ENCODE peak calls at places on chromosomes 3 and 15, in eight cellular contexts. X is choroid plexus epithelial cell, V is WERI-Rb-1, R is NB4, U is dorsolateral prefrontal cortex, P is transverse colon, L is uterus, D is coronary artery. B is an unnamed sample.

GRCh38 chr3:175672119-175672689 is 813.1 kb downstream of the NAALADL2 start:
- DNase-seq in U (no peak), X (peak; percentile 64), L (no peak), P (no peak), D (no peak), V (no peak), R (no peak), B (peak; percentile 48)

GRCh38 chr3:157868168-157868567 is 238.1 kb downstream of the SHOX2 start:
- DNase-seq in P (no peak), R (no peak), V (no peak), X (peak; percentile 50), L (no peak), U (no peak), D (no peak), B (peak; percentile 85)

GRCh38 chr3:44894485-44894884 is 20.1 kb downstream of the TGM4 start:
- DNase-seq in D (no peak), L (no peak), P (no peak), V (no peak), X (peak; percentile 15), U (no peak), R (no peak), B (no peak)

GRCh38 chr3:133295199-133295901 is 104.5 kb upstream of the BFSP2 start:
- DNase-seq in X (peak; percentile 57), R (no peak), V (no peak), D (no peak), P (no peak), U (no peak), L (no peak), B (peak; percentile 49)

GRCh38 chr3:170180107-170180951 is 1.2 kb downstream of the PHC3 start:
- DNase-seq in R (peak; percentile 40), V (no peak), X (peak; percentile 56), D (no peak), P (no peak), L (no peak), U (no peak), B (peak; percentile 26)

GRCh38 chr3:145911016-145911415 is 250.0 kb downstream of the PLOD2 start:
- DNase-seq in X (no peak), V (no peak), U (no peak), L (no peak), D (no peak), R (no peak), P (no peak), B (peak; percentile 74)

GRCh38 chr3:120802916-120803315 is 60.4 kb downstream of the GTF2E1 start:
- DNase-seq in V (no peak), L (no peak), U (no peak), R (no peak), X (no peak), D (no peak), P (no peak), B (no peak)

GRCh38 chr3:79217096-79217495 is 550.7 kb downstream of the ROBO1 start:
- DNase-seq in D (no peak), U (no peak), R (no peak), X (no peak), V (no peak), L (no peak), P (no peak), B (no peak)

GRCh38 chr15:74261041-74261440 is 24.9 kb downstream of the CCDC33 start:
- DNase-seq in D (no peak), X (no peak), V (no peak), U (no peak), L (no peak), R (no peak), P (no peak), B (no peak)

DNA sequence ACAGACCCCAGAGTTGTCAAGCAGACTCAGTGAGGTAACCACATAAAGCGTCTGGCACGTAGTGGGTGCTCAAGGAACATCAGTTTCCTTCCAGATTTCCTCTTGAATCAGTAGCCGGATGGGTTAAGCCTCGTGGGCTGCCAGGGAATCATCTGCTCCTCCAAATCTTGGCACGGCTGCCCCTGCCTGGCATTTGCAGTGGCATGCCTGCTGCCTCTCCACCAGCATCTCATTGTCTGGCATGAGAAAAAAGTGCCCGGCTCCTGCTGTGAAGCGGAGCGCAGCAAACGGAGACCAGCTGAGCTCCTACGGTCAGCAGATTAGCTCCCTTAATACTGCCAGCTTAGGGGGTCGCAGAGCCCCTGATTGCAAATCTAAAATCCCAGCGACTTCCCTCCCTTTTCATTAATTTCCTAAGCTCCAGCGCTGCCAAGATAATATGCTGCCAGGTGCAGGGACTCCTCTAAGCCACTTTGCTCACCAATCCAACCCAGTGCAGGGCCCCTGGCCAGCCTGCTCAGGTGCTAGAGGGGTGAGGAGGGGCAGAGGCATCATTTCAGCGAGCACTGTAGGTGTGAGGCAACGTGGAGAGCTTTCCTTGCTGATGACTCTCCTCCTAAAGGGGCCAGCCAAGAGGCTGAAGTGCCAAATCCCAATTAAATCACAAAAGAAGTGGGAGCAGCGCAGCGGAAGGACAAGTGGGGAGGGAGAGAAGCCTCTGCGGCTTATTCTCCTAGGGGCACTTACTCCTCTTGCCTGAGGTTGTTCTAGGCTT is 49.6 kb upstream of the ST8SIA2 start:
- DNase-seq in X (no peak), R (no peak), L (no peak), D (no peak), V (peak; percentile 86), P (no peak), U (peak; percentile 68), B (no peak)
- H3K4me3 ChIP-seq in X (no peak overlapping the region), R (no peak overlapping the region), L (no peak overlapping the region), D (no peak overlapping the region), V (peak overlapping the region; percentile 20), P (no peak overlapping the region), U (no peak overlapping the region), B (no peak overlapping the region)

GRCh38 chr3:106794442-106794841 is 582.8 kb upstream of the CCDC54 start:
- DNase-seq in U (no peak), L (no peak), V (no peak), R (no peak), X (peak; percentile 11), D (no peak), P (no peak), B (no peak)

GRCh38 chr3:106792716-106793115 is 584.5 kb upstream of the CCDC54 start:
- DNase-seq in X (peak; percentile 15), D (no peak), L (no peak), U (no peak), R (no peak), P (no peak), V (no peak), B (no peak)

GRCh38 chr3:106797461-106797860 is 579.8 kb upstream of the CCDC54 start:
- DNase-seq in R (no peak), V (no peak), L (no peak), U (no peak), D (no peak), X (no peak), P (no peak), B (no peak)

DNA sequence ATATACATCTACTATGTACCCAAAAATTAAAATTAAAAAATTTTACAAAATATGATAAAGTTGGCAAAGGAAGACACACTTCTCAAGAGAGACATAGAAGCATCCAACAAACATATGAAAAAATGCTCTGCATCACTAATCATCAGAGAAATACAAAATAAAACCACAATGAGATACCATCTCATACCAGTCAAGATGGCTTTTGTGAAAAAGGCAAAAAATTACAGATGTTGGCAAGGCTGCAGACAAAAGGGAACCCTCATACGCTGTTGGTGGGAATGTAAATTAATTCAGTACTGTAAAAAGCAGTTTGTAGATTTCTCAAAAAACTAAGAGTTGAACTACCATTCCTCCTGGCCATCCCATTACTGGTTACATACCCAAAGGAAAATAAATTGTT is 581.7 kb upstream of the CCDC54 start:
- DNase-seq in R (no peak), X (no peak), P (no peak), U (no peak), V (no peak), L (no peak), D (no peak), B (no peak)
- TF ChIP-seq CTCF in R (no peak), X (no peak), P (no peak), U (no peak), V (no peak), L (no peak), D (no peak), B (no peak)

GRCh38 chr15:80152896-80153876 is at the start of gene FAH:
- DNase-seq in R (peak; percentile 72), P (peak; percentile 36), U (no peak), D (no peak), V (no peak), X (peak; percentile 71), L (no peak), B (peak; percentile 47)

GRCh38 chr15:80152180-80152895 is 461 bp upstream of the FAH start:
- DNase-seq in D (peak; percentile 99), U (peak; percentile 68), P (peak; percentile 98), X (peak; percentile 96), L (peak; percentile 99), V (peak; percentile 98), R (peak; percentile 97), B (peak; percentile 91)

GRCh38 chr15:80153900-80154299 is 1.1 kb downstream of the FAH start:
- DNase-seq in P (no peak), R (peak; percentile 35), D (no peak), L (no peak), V (no peak), X (peak; percentile 21), U (no peak), B (peak; percentile 75)

GRCh38 chr15:80151148-80151547 is 1.7 kb upstream of the FAH start:
- DNase-seq in V (no peak), L (no peak), U (no peak), P (no peak), R (no peak), D (no peak), X (no peak), B (no peak)

DNA sequence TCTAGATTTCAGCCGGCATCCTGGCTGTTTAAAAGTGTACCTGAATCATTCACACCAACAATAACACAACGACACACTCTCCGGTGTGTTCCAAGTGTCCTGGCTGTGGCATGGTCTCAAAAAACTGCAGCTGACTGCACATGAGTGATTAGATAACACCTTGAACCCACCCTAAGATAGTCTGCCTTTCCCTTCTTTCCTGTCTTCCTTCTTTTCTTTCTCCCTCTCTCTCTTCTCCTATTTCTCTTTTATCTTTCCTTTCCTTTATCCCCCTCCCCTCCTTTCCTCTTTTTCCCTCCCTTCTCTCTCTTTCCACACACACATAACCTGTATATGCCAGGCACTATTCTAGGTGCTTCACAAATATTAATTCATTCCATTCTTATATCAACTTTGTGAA is 1.2 kb upstream of the FAH start:
- DNase-seq in L (no peak), U (no peak), V (no peak), R (no peak), D (no peak), X (no peak), P (no peak), B (no peak)
- H3K4me3 ChIP-seq in L (no peak overlapping the region), U (peak overlapping the region; percentile 67), V (no peak overlapping the region), R (no peak overlapping the region), D (no peak overlapping the region), X (no peak overlapping the region), P (no peak overlapping the region), B (no peak overlapping the region)

DNA sequence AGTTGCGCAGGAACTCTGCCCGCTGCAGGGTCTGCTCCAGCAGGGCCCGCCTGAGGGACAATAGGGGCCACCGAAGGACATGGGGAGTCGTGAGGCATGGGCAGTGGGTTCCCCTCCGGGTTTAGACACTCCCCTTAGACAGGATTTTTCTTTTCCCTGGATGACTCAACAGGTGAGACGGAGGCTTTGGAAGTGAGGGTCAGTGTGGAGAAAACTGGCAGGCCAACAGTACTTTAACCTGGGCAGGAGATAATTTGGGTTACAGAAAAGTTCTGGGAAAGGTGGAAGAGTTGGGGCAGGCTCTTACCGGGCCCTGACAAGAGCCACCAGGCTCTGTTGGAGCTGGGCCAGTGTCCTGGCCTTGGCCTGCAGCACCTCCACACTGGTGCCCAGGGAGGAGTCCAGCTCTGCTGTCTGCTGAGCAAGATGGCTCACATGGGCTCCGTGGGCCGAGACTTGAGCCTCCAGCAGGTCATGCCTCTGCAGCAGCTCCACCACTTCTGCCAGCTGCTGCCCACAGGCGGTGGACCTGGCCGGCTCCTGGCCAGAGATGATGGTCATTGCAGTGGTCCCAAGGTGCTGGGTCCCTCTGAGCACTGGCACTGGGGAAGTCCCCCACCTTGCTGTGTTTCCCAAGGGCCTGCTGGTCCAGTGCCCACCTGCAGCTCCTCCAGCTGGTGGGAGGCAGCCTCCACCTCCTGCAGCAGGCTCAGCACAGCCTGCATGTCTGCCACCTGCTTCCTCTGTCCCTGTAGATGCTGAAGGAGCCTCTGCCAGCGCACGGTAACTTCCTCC is 11.0 kb downstream of the SPTBN5 start:
- DNase-seq in R (peak; percentile 31), U (no peak), L (no peak), D (no peak), P (no peak), V (no peak), X (no peak), B (no peak)
- TF ChIP-seq CTCF in R (no peak), U (no peak), L (no peak), D (no peak), P (no peak), V (no peak), X (no peak), B (no peak)